ENCODE peak calls at places on chromosomes 1 and 21, in eight cellular contexts. J is HFF-Myc; L is CD8-positive, alpha-beta memory T cell; R is HS-5; Q is memory B cell; X is effector CD8-positive, alpha-beta T cell; E is T47D; U is stimulated activated CD8-positive, alpha-beta memory T cell treated with anti-CD3 and anti-CD28 coated beads, Interleukin-12 subunit alpha, Interleukin-12 subunit beta, amount 100 ng/mL, for 4 hours. H is an unnamed sample.

GRCh38 chr1:115677172-115677542 is 35.4 kb downstream of the VANGL1 start:
- DNase-seq in J (no peak), L (no peak), R (no peak), Q (no peak), X (no peak), E (no peak), U (no peak), H (peak; percentile 29)

GRCh38 chr1:41078193-41078592 is 56.7 kb upstream of the SLFNL1 start:
- DNase-seq in J (no peak), L (no peak), R (no peak), Q (no peak), X (no peak), E (no peak), U (no peak), H (no peak)

GRCh38 chr1:170520601-170521000 is 11.4 kb upstream of the GORAB start:
- DNase-seq in J (no peak), L (no peak), R (no peak), Q (no peak), X (no peak), E (no peak), U (no peak), H (no peak)

GRCh38 chr1:92859400-92860039 is 27.7 kb downstream of the RPL5 start:
- DNase-seq in J (no peak), L (no peak), R (no peak), Q (no peak), X (no peak), E (no peak), U (no peak), H (no peak)

GRCh38 chr1:77386276-77386675 is 104.5 kb downstream of the AK5 start:
- DNase-seq in J (no peak), L (no peak), R (no peak), Q (no peak), X (no peak), E (no peak), U (no peak), H (no peak)

GRCh38 chr1:230869499-230869898 is 1.2 kb upstream of the C1orf198 start:
- DNase-seq in J (no peak), L (no peak), R (no peak), Q (no peak), X (no peak), E (no peak), U (no peak), H (no peak)

GRCh38 chr1:232793944-232794343 is 11.3 kb upstream of the MAP10 start:
- DNase-seq in J (peak; percentile 35), L (no peak), R (peak; percentile 26), Q (no peak), X (no peak), E (peak; percentile 67), U (no peak), H (no peak)

GRCh38 chr1:18088077-18088594 is 19.5 kb upstream of the IGSF21 start:
- DNase-seq in J (no peak), L (no peak), R (no peak), Q (no peak), X (no peak), E (peak; percentile 49), U (no peak), H (no peak)

GRCh38 chr1:203671808-203672207 is 45.2 kb downstream of the ATP2B4 start:
- DNase-seq in J (no peak), L (no peak), R (no peak), Q (no peak), X (no peak), E (no peak), U (no peak), H (no peak)

GRCh38 chr1:155083865-155084721 is 5.5 kb downstream of the EFNA3 start:
- DNase-seq in J (no peak), L (no peak), R (no peak), Q (no peak), X (no peak), E (peak; percentile 95), U (no peak), H (no peak)

GRCh38 chr1:230868736-230869385 is 540 bp upstream of the C1orf198 start:
- DNase-seq in J (no peak), L (no peak), R (no peak), Q (no peak), X (no peak), E (peak; percentile 76), U (no peak), H (no peak)

GRCh38 chr1:158248771-158249170 is 5.5 kb upstream of the CD1A start:
- DNase-seq in J (no peak), L (no peak), R (no peak), Q (no peak), X (no peak), E (no peak), U (no peak), H (no peak)

GRCh38 chr1:116302281-116302680 is 70.8 kb upstream of the ATP1A1 start:
- DNase-seq in J (no peak), L (no peak), R (no peak), Q (no peak), X (no peak), E (no peak), U (no peak), H (no peak)

GRCh38 chr21:41874611-41875010 is 4.5 kb downstream of the PRDM15 start:
- DNase-seq in J (no peak), L (no peak), R (no peak), Q (no peak), X (no peak), E (no peak), U (no peak), H (no peak)

GRCh38 chr1:162187676-162188075 is 118.2 kb downstream of the NOS1AP start:
- DNase-seq in J (no peak), L (no peak), R (no peak), Q (no peak), X (no peak), E (no peak), U (no peak), H (no peak)

GRCh38 chr1:68276448-68276847 is 44.1 kb upstream of the WLS start:
- DNase-seq in J (no peak), L (no peak), R (no peak), Q (no peak), X (no peak), E (no peak), U (no peak), H (no peak)

GRCh38 chr1:29890201-29890959 is 654.1 kb downstream of the PTPRU start:
- DNase-seq in J (no peak), L (no peak), R (no peak), Q (no peak), X (no peak), E (no peak), U (no peak), H (no peak)

GRCh38 chr1:64798857-64799256 is 54.0 kb downstream of the RAVER2 start:
- DNase-seq in J (no peak), L (no peak), R (no peak), Q (no peak), X (no peak), E (no peak), U (no peak), H (no peak)

GRCh38 chr1:211196880-211197279 is 62.3 kb upstream of the RCOR3 start:
- DNase-seq in J (no peak), L (no peak), R (no peak), Q (no peak), X (no peak), E (peak; percentile 13), U (no peak), H (no peak)

GRCh38 chr21:42535602-42536171 is 22.0 kb downstream of the SLC37A1 start:
- DNase-seq in J (no peak), L (no peak), R (no peak), Q (peak; percentile 81), X (no peak), E (no peak), U (no peak), H (peak; percentile 64)

GRCh38 chr1:94989398-94989797 is 62.5 kb upstream of the CNN3 start:
- DNase-seq in J (no peak), L (no peak), R (no peak), Q (no peak), X (no peak), E (no peak), U (no peak), H (peak; percentile 39)

GRCh38 chr1:72915581-72915980 is 633.2 kb upstream of the NEGR1 start:
- DNase-seq in J (no peak), L (no peak), R (no peak), Q (no peak), X (no peak), E (peak; percentile 5), U (no peak), H (peak; percentile 30)

GRCh38 chr1:226608699-226609505 is 60.3 kb downstream of the STUM start:
- DNase-seq in J (peak; percentile 20), L (peak; percentile 61), R (no peak), Q (peak; percentile 62), X (peak; percentile 56), E (peak; percentile 73), U (peak; percentile 33), H (peak; percentile 15)

GRCh38 chr1:31216016-31216415 is 23.7 kb downstream of the NKAIN1 start:
- DNase-seq in J (peak; percentile 22), L (no peak), R (no peak), Q (no peak), X (no peak), E (no peak), U (no peak), H (peak; percentile 64)

GRCh38 chr1:156532374-156532773 is 31.8 kb upstream of the MEF2D start:
- DNase-seq in J (no peak), L (no peak), R (no peak), Q (no peak), X (no peak), E (no peak), U (no peak), H (no peak)

GRCh38 chr1:38228718-38229117 is 182.1 kb upstream of the POU3F1 start:
- DNase-seq in J (no peak), L (no peak), R (no peak), Q (no peak), X (no peak), E (no peak), U (no peak), H (no peak)

GRCh38 chr1:8343464-8344001 is 25.6 kb downstream of the SLC45A1 start:
- DNase-seq in J (peak; percentile 90), L (no peak), R (peak; percentile 89), Q (no peak), X (no peak), E (peak; percentile 70), U (no peak), H (no peak)

GRCh38 chr1:99170516-99170915 is 93.8 kb upstream of the PLPPR4 start:
- DNase-seq in J (no peak), L (no peak), R (peak; percentile 49), Q (no peak), X (no peak), E (no peak), U (no peak), H (no peak)

GRCh38 chr1:221887091-221887746 is 145.3 kb upstream of the DUSP10 start:
- DNase-seq in J (no peak), L (no peak), R (no peak), Q (no peak), X (no peak), E (peak; percentile 65), U (no peak), H (peak; percentile 23)

GRCh38 chr1:236009193-236009592 is 55.7 kb downstream of the NID1 start:
- DNase-seq in J (no peak), L (no peak), R (no peak), Q (no peak), X (no peak), E (no peak), U (no peak), H (no peak)

GRCh38 chr1:231799363-231799986 is 172.9 kb downstream of the DISC1 start:
- DNase-seq in J (no peak), L (no peak), R (no peak), Q (no peak), X (no peak), E (no peak), U (no peak), H (no peak)

GRCh38 chr1:202268817-202269216 is 72.9 kb downstream of the UBE2T start:
- DNase-seq in J (no peak), L (no peak), R (no peak), Q (no peak), X (no peak), E (no peak), U (no peak), H (no peak)

GRCh38 chr1:100773444-100773843 is 53.9 kb downstream of the VCAM1 start:
- DNase-seq in J (no peak), L (no peak), R (no peak), Q (no peak), X (no peak), E (no peak), U (no peak), H (no peak)

GRCh38 chr1:33378976-33379375 is 51.9 kb downstream of the PHC2 start:
- DNase-seq in J (no peak), L (no peak), R (no peak), Q (no peak), X (no peak), E (peak; percentile 11), U (no peak), H (no peak)